ENCODE peak calls at places on chromosomes 3 and 15, in five cellular contexts. Z, M, U, B and F are unnamed samples.

GRCh38 chr3:33093847-33094246 is 3.1 kb downstream of the GLB1 start:
- DNase-seq in Z (no peak), M (no peak), U (no peak), B (no peak), F (no peak)

GRCh38 chr3:133283958-133284807 is 115.7 kb upstream of the BFSP2 start:
- DNase-seq in Z (no peak), M (no peak), U (no peak), B (no peak), F (no peak)

GRCh38 chr3:138774529-138775253 is 60.0 kb downstream of the PIK3CB start:
- DNase-seq in Z (no peak), M (peak; percentile 99), U (peak; percentile 97), B (peak; percentile 68), F (peak; percentile 60)

GRCh38 chr3:66256806-66257205 is 36.0 kb downstream of the SLC25A26 start:
- DNase-seq in Z (no peak), M (no peak), U (no peak), B (no peak), F (no peak)

GRCh38 chr3:127670229-127670559 is 2.6 kb upstream of the ABTB1 start:
- DNase-seq in Z (no peak), M (no peak), U (no peak), B (no peak), F (no peak)

GRCh38 chr3:55013145-55013544 is 85.3 kb upstream of the LRTM1 start:
- DNase-seq in Z (no peak), M (peak; percentile 11), U (no peak), B (no peak), F (no peak)

GRCh38 chr3:73094127-73094526 is 32.7 kb downstream of the EBLN2 start:
- DNase-seq in Z (no peak), M (no peak), U (no peak), B (no peak), F (no peak)

GRCh38 chr15:64781299-64781698 is 5.9 kb upstream of the RBPMS2 start:
- DNase-seq in Z (no peak), M (no peak), U (no peak), B (no peak), F (peak; percentile 73)

GRCh38 chr3:2851835-2852234 is 258.3 kb downstream of the IL5RA start:
- DNase-seq in Z (no peak), M (no peak), U (no peak), B (peak; percentile 24), F (no peak)

GRCh38 chr3:64117483-64117882 is 94.2 kb upstream of the PSMD6 start:
- DNase-seq in Z (no peak), M (no peak), U (no peak), B (no peak), F (no peak)

GRCh38 chr3:173371848-173372487 is 25.6 kb upstream of the NLGN1 start:
- DNase-seq in Z (no peak), M (peak; percentile 24), U (peak; percentile 77), B (peak; percentile 28), F (no peak)

GRCh38 chr3:172606021-172606420 is 82.8 kb upstream of the TNFSF10 start:
- DNase-seq in Z (no peak), M (no peak), U (no peak), B (no peak), F (no peak)

GRCh38 chr3:197186887-197187588 is 111.4 kb downstream of the DLG1 start:
- DNase-seq in Z (no peak), M (peak; percentile 48), U (peak; percentile 78), B (no peak), F (no peak)

GRCh38 chr3:23659274-23659673 is 146.5 kb upstream of the UBE2E1 start:
- DNase-seq in Z (no peak), M (no peak), U (no peak), B (no peak), F (no peak)

GRCh38 chr3:38102073-38102844 is 34.7 kb downstream of the ACAA1 start:
- DNase-seq in Z (no peak), M (no peak), U (no peak), B (no peak), F (no peak)

GRCh38 chr15:70358871-70359647 is 261.3 kb upstream of the TLE3 start:
- DNase-seq in Z (no peak), M (no peak), U (no peak), B (no peak), F (no peak)

GRCh38 chr3:126186271-126186670 is 5.9 kb upstream of the ALDH1L1 start:
- DNase-seq in Z (no peak), M (no peak), U (no peak), B (no peak), F (no peak)

GRCh38 chr3:117892431-117892841 is 1142.2 kb downstream of the IGSF11 start:
- DNase-seq in Z (no peak), M (peak; percentile 86), U (no peak), B (no peak), F (no peak)

GRCh38 chr3:46931631-46932441 is 44.7 kb downstream of the CCDC12 start:
- DNase-seq in Z (no peak), M (no peak), U (no peak), B (peak; percentile 62), F (peak; percentile 59)

GRCh38 chr3:139117136-139117675 is 72.5 kb upstream of the PRR23C start:
- DNase-seq in Z (no peak), M (no peak), U (no peak), B (no peak), F (no peak)

GRCh38 chr15:66601521-66601920 is 35.7 kb upstream of the LCTL start:
- DNase-seq in Z (no peak), M (no peak), U (no peak), B (no peak), F (no peak)

GRCh38 chr15:48413304-48413703 is 82.1 kb downstream of the DUT start:
- DNase-seq in Z (no peak), M (peak; percentile 83), U (no peak), B (no peak), F (no peak)

GRCh38 chr15:98658831-98659699 is 10.7 kb downstream of the IGF1R start:
- DNase-seq in Z (peak; percentile 15), M (peak; percentile 43), U (peak; percentile 14), B (peak; percentile 48), F (no peak)

GRCh38 chr3:31704651-31705179 is 172.0 kb downstream of the STT3B start:
- DNase-seq in Z (no peak), M (peak; percentile 47), U (no peak), B (peak; percentile 53), F (peak; percentile 82)

GRCh38 chr3:119870512-119870911 is 88.6 kb downstream of the NR1I2 start:
- DNase-seq in Z (no peak), M (no peak), U (no peak), B (no peak), F (no peak)

GRCh38 chr3:153130312-153130977 is 31.6 kb upstream of the RAP2B start:
- DNase-seq in Z (no peak), M (peak; percentile 44), U (no peak), B (no peak), F (no peak)

GRCh38 chr15:67578020-67578600 is 35.6 kb downstream of the MAP2K5 start:
- DNase-seq in Z (no peak), M (no peak), U (no peak), B (no peak), F (no peak)

GRCh38 chr3:194117114-194117845 is 18.7 kb upstream of the HES1 start:
- DNase-seq in Z (no peak), M (no peak), U (no peak), B (peak; percentile 46), F (peak; percentile 81)

GRCh38 chr3:173913985-173914421 is 516.5 kb downstream of the NLGN1 start:
- DNase-seq in Z (no peak), M (no peak), U (peak; percentile 25), B (no peak), F (no peak)